ENCODE peak calls at places on chromosomes 13 and 19, in four cellular contexts. F is activated naive CD4-positive, alpha-beta T cell treated with anti-CD3 and anti-CD28 coated beads for 36 hours; X is fibroblast of lung; Z is EL. P is an unnamed sample.

GRCh38 chr19:15123900-15124299 is 16.7 kb downstream of the SYDE1 start:
- DNase-seq in F (no peak), X (no peak), Z (no peak), P (no peak)

GRCh38 chr13:101447852-101448251 is 4.6 kb upstream of the ITGBL1 start:
- DNase-seq in F (no peak), X (peak), Z (peak), P (no peak)

GRCh38 chr19:15234525-15235130 is 2.4 kb upstream of the EPHX3 start:
- DNase-seq in F (no peak), X (no peak), Z (no peak), P (no peak)

GRCh38 chr19:29311391-29311790 is 98.4 kb upstream of the UQCRFS1 start:
- DNase-seq in F (no peak), X (no peak), Z (no peak), P (no peak)

GRCh38 chr13:76887070-76887563 is 912 bp upstream of the KCTD12 start:
- DNase-seq in F (no peak), X (no peak), Z (no peak), P (no peak)

GRCh38 chr13:90576067-90576466 is 771.4 kb upstream of the MIR17HG start:
- DNase-seq in F (no peak), X (no peak), Z (no peak), P (no peak)

GRCh38 chr19:28838909-28839308 is 374.0 kb downstream of the UQCRFS1 start:
- DNase-seq in F (no peak), X (no peak), Z (no peak), P (no peak)

GRCh38 chr19:7992575-7992974 is 12.9 kb downstream of the ELAVL1 start:
- DNase-seq in F (no peak), X (no peak), Z (no peak), P (no peak)

GRCh38 chr13:40798380-40798779 is 9.0 kb downstream of the SLC25A15 start:
- DNase-seq in F (peak), X (no peak), Z (no peak), P (no peak)

GRCh38 chr19:17086811-17087210 is 11.2 kb downstream of the MYO9B start:
- DNase-seq in F (no peak), X (no peak), Z (no peak), P (no peak)

P was measured in fibroblast of the aortic adventitia.